ENCODE peak calls at places on chromosomes 13 and 19, in ten cellular contexts. One of them, this sample, is unnamed. For H3K4me1, the result is how much of the 10 kb centered on the place peaks cover.

GRCh38 chr13:77563110-77563509 is 27.6 kb downstream of the SCEL start:
- DNase-seq in heart right ventricle: no peak
- DNase-seq in MM.1S: no peak
- DNase-seq in mammary epithelial cell: no peak
- DNase-seq in fibroblast of lung: peak
- DNase-seq in lower lobe of right lung: no peak
- DNase-seq in psoas muscle: no peak
- DNase-seq in left ventricle myocardium inferior: no peak
- DNase-seq in iPS DF 6.9: no peak
- DNase-seq in IMR-90: peak
- DNase-seq in this sample: no peak

GRCh38 chr13:25906211-25906661 is 145.6 kb downstream of the SHISA2 start:
- DNase-seq in mammary epithelial cell: no peak
- DNase-seq in IMR-90: no peak
- DNase-seq in heart right ventricle: no peak
- DNase-seq in MM.1S: peak
- DNase-seq in iPS DF 6.9: no peak
- DNase-seq in left ventricle myocardium inferior: no peak
- DNase-seq in psoas muscle: no peak
- DNase-seq in fibroblast of lung: no peak
- DNase-seq in lower lobe of right lung: no peak
- DNase-seq in this sample: no peak

GRCh38 chr19:6580313-6580712 is 10.6 kb downstream of the CD70 start:
- DNase-seq in iPS DF 6.9: no peak
- DNase-seq in MM.1S: no peak
- DNase-seq in heart right ventricle: no peak
- DNase-seq in psoas muscle: no peak
- DNase-seq in fibroblast of lung: peak
- DNase-seq in IMR-90: peak
- DNase-seq in left ventricle myocardium inferior: no peak
- DNase-seq in mammary epithelial cell: peak
- DNase-seq in lower lobe of right lung: no peak
- DNase-seq in this sample: no peak

GRCh38 chr13:75872970-75873369 is 236.8 kb downstream of the LMO7 start:
- DNase-seq in left ventricle myocardium inferior: no peak
- DNase-seq in fibroblast of lung: no peak
- DNase-seq in lower lobe of right lung: no peak
- DNase-seq in IMR-90: no peak
- DNase-seq in heart right ventricle: no peak
- DNase-seq in iPS DF 6.9: no peak
- DNase-seq in psoas muscle: no peak
- DNase-seq in mammary epithelial cell: no peak
- DNase-seq in MM.1S: no peak
- DNase-seq in this sample: no peak

GRCh38 chr13:92074658-92075057 is 676.2 kb downstream of the GPC5 start:
- DNase-seq in heart right ventricle: no peak
- DNase-seq in psoas muscle: no peak
- DNase-seq in MM.1S: peak
- DNase-seq in mammary epithelial cell: no peak
- DNase-seq in lower lobe of right lung: no peak
- DNase-seq in left ventricle myocardium inferior: no peak
- DNase-seq in iPS DF 6.9: no peak
- DNase-seq in IMR-90: no peak
- DNase-seq in fibroblast of lung: peak
- DNase-seq in this sample: no peak

GRCh38 chr13:79935121-79935520 is 405.8 kb downstream of the SPRY2 start:
- DNase-seq in heart right ventricle: no peak
- DNase-seq in iPS DF 6.9: no peak
- DNase-seq in MM.1S: no peak
- DNase-seq in psoas muscle: no peak
- DNase-seq in mammary epithelial cell: no peak
- DNase-seq in fibroblast of lung: no peak
- DNase-seq in IMR-90: peak
- DNase-seq in lower lobe of right lung: no peak
- DNase-seq in left ventricle myocardium inferior: no peak
- DNase-seq in this sample: no peak

GRCh38 chr19:21022996-21023395 is 2.5 kb downstream of the ZNF430 start:
- DNase-seq in mammary epithelial cell: peak
- DNase-seq in heart right ventricle: no peak
- DNase-seq in IMR-90: peak
- DNase-seq in MM.1S: no peak
- DNase-seq in psoas muscle: no peak
- DNase-seq in fibroblast of lung: peak
- DNase-seq in left ventricle myocardium inferior: no peak
- DNase-seq in lower lobe of right lung: no peak
- DNase-seq in iPS DF 6.9: no peak
- DNase-seq in this sample: no peak

GRCh38 chr19:18007939-18008673 is at the start of gene ARRDC2:
- DNase-seq in mammary epithelial cell: peak
- DNase-seq in iPS DF 6.9: peak
- DNase-seq in MM.1S: peak
- DNase-seq in IMR-90: peak
- DNase-seq in heart right ventricle: peak
- DNase-seq in psoas muscle: peak
- DNase-seq in fibroblast of lung: peak
- DNase-seq in lower lobe of right lung: peak
- DNase-seq in left ventricle myocardium inferior: peak
- DNase-seq in this sample: peak

GRCh38 chr19:45100797-45101196 is 7.8 kb downstream of the PPP1R37 start:
- DNase-seq in mammary epithelial cell: no peak
- DNase-seq in IMR-90: peak
- DNase-seq in fibroblast of lung: peak
- DNase-seq in left ventricle myocardium inferior: no peak
- DNase-seq in psoas muscle: no peak
- DNase-seq in heart right ventricle: no peak
- DNase-seq in lower lobe of right lung: no peak
- DNase-seq in MM.1S: no peak
- DNase-seq in iPS DF 6.9: no peak
- DNase-seq in this sample: no peak

GRCh38 chr19:45101796-45102195 is 8.8 kb downstream of the PPP1R37 start:
- DNase-seq in lower lobe of right lung: no peak
- DNase-seq in left ventricle myocardium inferior: no peak
- DNase-seq in fibroblast of lung: no peak
- DNase-seq in mammary epithelial cell: no peak
- DNase-seq in IMR-90: no peak
- DNase-seq in psoas muscle: no peak
- DNase-seq in heart right ventricle: no peak
- DNase-seq in iPS DF 6.9: no peak
- DNase-seq in MM.1S: no peak
- DNase-seq in this sample: no peak

GRCh38 chr19:45103625-45104319 is 10.8 kb downstream of the PPP1R37 start:
- DNase-seq in mammary epithelial cell: no peak
- DNase-seq in IMR-90: no peak
- DNase-seq in heart right ventricle: peak
- DNase-seq in psoas muscle: no peak
- DNase-seq in left ventricle myocardium inferior: no peak
- DNase-seq in fibroblast of lung: no peak
- DNase-seq in iPS DF 6.9: no peak
- DNase-seq in lower lobe of right lung: no peak
- DNase-seq in MM.1S: no peak
- DNase-seq in this sample: no peak

GRCh38 chr19:45103200-45103624 is 10.2 kb downstream of the PPP1R37 start:
- DNase-seq in mammary epithelial cell: no peak
- DNase-seq in IMR-90: no peak
- DNase-seq in iPS DF 6.9: no peak
- DNase-seq in MM.1S: no peak
- DNase-seq in psoas muscle: no peak
- DNase-seq in lower lobe of right lung: peak
- DNase-seq in heart right ventricle: no peak
- DNase-seq in fibroblast of lung: peak
- DNase-seq in left ventricle myocardium inferior: peak
- DNase-seq in this sample: no peak

GRCh38 chr19:45102481-45102880 is 9.5 kb downstream of the PPP1R37 start:
- DNase-seq in heart right ventricle: no peak
- DNase-seq in psoas muscle: no peak
- DNase-seq in lower lobe of right lung: no peak
- DNase-seq in MM.1S: no peak
- DNase-seq in left ventricle myocardium inferior: no peak
- DNase-seq in iPS DF 6.9: no peak
- DNase-seq in IMR-90: no peak
- DNase-seq in fibroblast of lung: no peak
- DNase-seq in mammary epithelial cell: no peak
- DNase-seq in this sample: no peak
- H3K4me1 ChIP-seq in heart right ventricle: half or more
- H3K4me1 ChIP-seq in psoas muscle: half or more
- H3K4me1 ChIP-seq in lower lobe of right lung: under half
- H3K4me1 ChIP-seq in MM.1S: under half
- H3K4me1 ChIP-seq in left ventricle myocardium inferior: half or more
- H3K4me1 ChIP-seq in iPS DF 6.9: under half
- H3K4me1 ChIP-seq in IMR-90: under half
- H3K4me1 ChIP-seq in fibroblast of lung: under half
- H3K4me1 ChIP-seq in mammary epithelial cell: half or more
- H3K4me1 ChIP-seq in this sample: half or more

GRCh38 chr19:41352609-41353465 is 885 bp downstream of the TGFB1 start:
- DNase-seq in heart right ventricle: peak
- DNase-seq in mammary epithelial cell: peak
- DNase-seq in lower lobe of right lung: peak
- DNase-seq in iPS DF 6.9: no peak
- DNase-seq in left ventricle myocardium inferior: peak
- DNase-seq in MM.1S: peak
- DNase-seq in IMR-90: peak
- DNase-seq in fibroblast of lung: peak
- DNase-seq in psoas muscle: peak
- DNase-seq in this sample: peak

GRCh38 chr19:41355035-41355434 is 1.3 kb upstream of the TGFB1 start:
- DNase-seq in mammary epithelial cell: no peak
- DNase-seq in IMR-90: no peak
- DNase-seq in MM.1S: no peak
- DNase-seq in left ventricle myocardium inferior: no peak
- DNase-seq in heart right ventricle: no peak
- DNase-seq in lower lobe of right lung: no peak
- DNase-seq in fibroblast of lung: no peak
- DNase-seq in psoas muscle: no peak
- DNase-seq in iPS DF 6.9: no peak
- DNase-seq in this sample: no peak

GRCh38 chr19:41352279-41352608 is 1.5 kb downstream of the TGFB1 start:
- DNase-seq in iPS DF 6.9: no peak
- DNase-seq in IMR-90: no peak
- DNase-seq in fibroblast of lung: no peak
- DNase-seq in mammary epithelial cell: no peak
- DNase-seq in lower lobe of right lung: no peak
- DNase-seq in left ventricle myocardium inferior: no peak
- DNase-seq in heart right ventricle: no peak
- DNase-seq in MM.1S: no peak
- DNase-seq in psoas muscle: no peak
- DNase-seq in this sample: no peak

GRCh38 chr19:41354343-41354974 is 737 bp upstream of the TGFB1 start:
- DNase-seq in heart right ventricle: peak
- DNase-seq in psoas muscle: no peak
- DNase-seq in MM.1S: no peak
- DNase-seq in IMR-90: no peak
- DNase-seq in iPS DF 6.9: no peak
- DNase-seq in left ventricle myocardium inferior: peak
- DNase-seq in lower lobe of right lung: no peak
- DNase-seq in mammary epithelial cell: no peak
- DNase-seq in fibroblast of lung: no peak
- DNase-seq in this sample: no peak

GRCh38 chr19:41353466-41354342 is at the start of gene TGFB1:
- DNase-seq in left ventricle myocardium inferior: peak
- DNase-seq in lower lobe of right lung: peak
- DNase-seq in MM.1S: peak
- DNase-seq in IMR-90: peak
- DNase-seq in mammary epithelial cell: peak
- DNase-seq in iPS DF 6.9: no peak
- DNase-seq in fibroblast of lung: peak
- DNase-seq in psoas muscle: peak
- DNase-seq in heart right ventricle: peak
- DNase-seq in this sample: peak
- H3K4me1 ChIP-seq in left ventricle myocardium inferior: half or more
- H3K4me1 ChIP-seq in lower lobe of right lung: half or more
- H3K4me1 ChIP-seq in MM.1S: under half
- H3K4me1 ChIP-seq in IMR-90: under half
- H3K4me1 ChIP-seq in mammary epithelial cell: under half
- H3K4me1 ChIP-seq in iPS DF 6.9: under half
- H3K4me1 ChIP-seq in fibroblast of lung: under half
- H3K4me1 ChIP-seq in psoas muscle: under half
- H3K4me1 ChIP-seq in heart right ventricle: under half
- H3K4me1 ChIP-seq in this sample: under half

DNA sequence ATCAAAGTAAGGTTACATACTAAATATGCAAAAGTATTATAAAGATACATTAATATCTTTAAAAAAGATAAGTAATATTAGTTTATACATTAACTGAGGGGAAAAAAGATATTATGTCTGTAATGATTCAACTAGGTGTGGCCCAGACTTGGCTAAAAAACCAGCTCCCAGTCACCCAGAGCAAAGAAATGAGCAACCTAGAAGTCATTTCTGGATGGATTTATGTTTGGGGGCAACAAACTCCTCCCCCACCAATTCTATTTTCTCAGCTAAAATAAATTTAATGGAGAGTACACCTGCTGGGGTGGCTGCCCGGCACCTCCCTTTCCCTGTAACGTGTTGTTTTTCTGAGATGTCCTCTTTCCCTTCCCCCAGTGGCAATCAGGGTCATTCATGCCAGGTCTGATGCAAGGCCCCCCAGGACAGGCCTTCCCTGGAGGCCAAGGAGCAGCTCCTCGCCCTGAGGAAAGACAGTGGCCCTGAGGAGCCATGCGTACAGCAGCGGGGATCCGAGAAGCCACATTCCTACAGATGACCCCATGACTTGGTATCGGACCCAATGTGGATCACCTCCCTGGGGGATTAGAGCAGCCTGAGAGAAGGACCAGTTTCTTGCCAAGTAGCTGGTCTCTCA is 78.6 kb upstream of the DOCK9 start:
- DNase-seq in MM.1S: no peak
- DNase-seq in mammary epithelial cell: peak
- DNase-seq in heart right ventricle: no peak
- DNase-seq in fibroblast of lung: no peak
- DNase-seq in left ventricle myocardium inferior: no peak
- DNase-seq in psoas muscle: no peak
- DNase-seq in iPS DF 6.9: no peak
- DNase-seq in IMR-90: no peak
- DNase-seq in lower lobe of right lung: no peak
- DNase-seq in this sample: no peak
- H3K4me1 ChIP-seq in MM.1S: under half
- H3K4me1 ChIP-seq in mammary epithelial cell: under half
- H3K4me1 ChIP-seq in heart right ventricle: under half
- H3K4me1 ChIP-seq in fibroblast of lung: under half
- H3K4me1 ChIP-seq in left ventricle myocardium inferior: half or more
- H3K4me1 ChIP-seq in psoas muscle: under half
- H3K4me1 ChIP-seq in iPS DF 6.9: under half
- H3K4me1 ChIP-seq in IMR-90: under half
- H3K4me1 ChIP-seq in lower lobe of right lung: half or more
- H3K4me1 ChIP-seq in this sample: under half

GRCh38 chr19:33772102-33772857 is 24.4 kb upstream of the KCTD15 start:
- DNase-seq in psoas muscle: no peak
- DNase-seq in MM.1S: no peak
- DNase-seq in heart right ventricle: no peak
- DNase-seq in left ventricle myocardium inferior: no peak
- DNase-seq in fibroblast of lung: no peak
- DNase-seq in iPS DF 6.9: no peak
- DNase-seq in IMR-90: no peak
- DNase-seq in mammary epithelial cell: no peak
- DNase-seq in lower lobe of right lung: no peak
- DNase-seq in this sample: no peak

GRCh38 chr19:33769208-33769607 is 27.5 kb upstream of the KCTD15 start:
- DNase-seq in lower lobe of right lung: no peak
- DNase-seq in IMR-90: no peak
- DNase-seq in heart right ventricle: no peak
- DNase-seq in psoas muscle: no peak
- DNase-seq in mammary epithelial cell: no peak
- DNase-seq in fibroblast of lung: no peak
- DNase-seq in iPS DF 6.9: no peak
- DNase-seq in left ventricle myocardium inferior: no peak
- DNase-seq in MM.1S: no peak
- DNase-seq in this sample: no peak

GRCh38 chr19:33772858-33773180 is 23.9 kb upstream of the KCTD15 start:
- DNase-seq in heart right ventricle: no peak
- DNase-seq in fibroblast of lung: no peak
- DNase-seq in lower lobe of right lung: no peak
- DNase-seq in mammary epithelial cell: no peak
- DNase-seq in MM.1S: no peak
- DNase-seq in psoas muscle: no peak
- DNase-seq in iPS DF 6.9: no peak
- DNase-seq in left ventricle myocardium inferior: no peak
- DNase-seq in IMR-90: no peak
- DNase-seq in this sample: no peak

GRCh38 chr19:33770107-33770506 is 26.6 kb upstream of the KCTD15 start:
- DNase-seq in iPS DF 6.9: no peak
- DNase-seq in MM.1S: no peak
- DNase-seq in left ventricle myocardium inferior: no peak
- DNase-seq in heart right ventricle: no peak
- DNase-seq in lower lobe of right lung: no peak
- DNase-seq in mammary epithelial cell: no peak
- DNase-seq in fibroblast of lung: no peak
- DNase-seq in psoas muscle: no peak
- DNase-seq in IMR-90: no peak
- DNase-seq in this sample: no peak

GRCh38 chr19:33771308-33772101 is 25.2 kb upstream of the KCTD15 start:
- DNase-seq in iPS DF 6.9: no peak
- DNase-seq in heart right ventricle: peak
- DNase-seq in IMR-90: peak
- DNase-seq in psoas muscle: peak
- DNase-seq in fibroblast of lung: peak
- DNase-seq in mammary epithelial cell: peak
- DNase-seq in left ventricle myocardium inferior: peak
- DNase-seq in lower lobe of right lung: peak
- DNase-seq in MM.1S: peak
- DNase-seq in this sample: peak
- H3K4me1 ChIP-seq in iPS DF 6.9: under half
- H3K4me1 ChIP-seq in heart right ventricle: under half
- H3K4me1 ChIP-seq in IMR-90: under half
- H3K4me1 ChIP-seq in psoas muscle: under half
- H3K4me1 ChIP-seq in fibroblast of lung: under half
- H3K4me1 ChIP-seq in mammary epithelial cell: under half
- H3K4me1 ChIP-seq in left ventricle myocardium inferior: under half
- H3K4me1 ChIP-seq in lower lobe of right lung: under half
- H3K4me1 ChIP-seq in MM.1S: under half
- H3K4me1 ChIP-seq in this sample: under half